ENCODE peak calls at places on chromosomes 2 and 18, in ten cellular contexts. One of them, this sample, is unnamed.

GRCh38 chr2:232645061-232645460 is 11.7 kb downstream of the EFHD1 start:
- DNase-seq in sigmoid colon: no peak
- DNase-seq in erythroblast: no peak
- DNase-seq in right lobe of liver: no peak
- DNase-seq in HepG2: no peak
- DNase-seq in GM12891: no peak
- DNase-seq in uterus: no peak
- DNase-seq in IMR-90: no peak
- DNase-seq in esophagus squamous epithelium: no peak
- DNase-seq in breast epithelium: no peak
- DNase-seq in this sample: no peak

GRCh38 chr2:160703648-160704585 is 210.3 kb upstream of the RBMS1 start:
- DNase-seq in esophagus squamous epithelium: peak
- DNase-seq in HepG2: no peak
- DNase-seq in sigmoid colon: no peak
- DNase-seq in uterus: no peak
- DNase-seq in right lobe of liver: no peak
- DNase-seq in GM12891: no peak
- DNase-seq in erythroblast: no peak
- DNase-seq in breast epithelium: no peak
- DNase-seq in IMR-90: no peak
- DNase-seq in this sample: no peak

GRCh38 chr18:13710460-13710859 is 15.9 kb downstream of the FAM210A start:
- DNase-seq in GM12891: no peak
- DNase-seq in uterus: no peak
- DNase-seq in right lobe of liver: no peak
- DNase-seq in sigmoid colon: no peak
- DNase-seq in breast epithelium: no peak
- DNase-seq in esophagus squamous epithelium: no peak
- DNase-seq in erythroblast: no peak
- DNase-seq in HepG2: no peak
- DNase-seq in IMR-90: peak
- DNase-seq in this sample: no peak

GRCh38 chr2:66987747-66988146 is 409.4 kb upstream of the ETAA1 start:
- DNase-seq in HepG2: no peak
- DNase-seq in esophagus squamous epithelium: no peak
- DNase-seq in sigmoid colon: no peak
- DNase-seq in breast epithelium: no peak
- DNase-seq in erythroblast: no peak
- DNase-seq in uterus: no peak
- DNase-seq in GM12891: no peak
- DNase-seq in IMR-90: no peak
- DNase-seq in right lobe of liver: no peak
- DNase-seq in this sample: no peak

GRCh38 chr2:234425923-234426603 is 70.8 kb downstream of the ARL4C start:
- DNase-seq in GM12891: no peak
- DNase-seq in esophagus squamous epithelium: no peak
- DNase-seq in breast epithelium: no peak
- DNase-seq in HepG2: no peak
- DNase-seq in IMR-90: no peak
- DNase-seq in sigmoid colon: no peak
- DNase-seq in right lobe of liver: no peak
- DNase-seq in uterus: no peak
- DNase-seq in erythroblast: no peak
- DNase-seq in this sample: no peak

GRCh38 chr2:207792244-207792785 is 22.6 kb upstream of the FZD5 start:
- DNase-seq in right lobe of liver: no peak
- DNase-seq in uterus: no peak
- DNase-seq in breast epithelium: no peak
- DNase-seq in erythroblast: no peak
- DNase-seq in esophagus squamous epithelium: no peak
- DNase-seq in sigmoid colon: no peak
- DNase-seq in IMR-90: peak
- DNase-seq in HepG2: peak
- DNase-seq in GM12891: no peak
- DNase-seq in this sample: no peak

GRCh38 chr2:10301946-10302478 is 692 bp upstream of the HPCAL1 start:
- DNase-seq in right lobe of liver: no peak
- DNase-seq in breast epithelium: no peak
- DNase-seq in GM12891: no peak
- DNase-seq in HepG2: peak
- DNase-seq in uterus: no peak
- DNase-seq in esophagus squamous epithelium: no peak
- DNase-seq in IMR-90: no peak
- DNase-seq in erythroblast: no peak
- DNase-seq in sigmoid colon: no peak
- DNase-seq in this sample: no peak

GRCh38 chr2:36502081-36502480 is 95.9 kb downstream of the FEZ2 start:
- DNase-seq in GM12891: no peak
- DNase-seq in IMR-90: no peak
- DNase-seq in right lobe of liver: no peak
- DNase-seq in erythroblast: no peak
- DNase-seq in sigmoid colon: no peak
- DNase-seq in esophagus squamous epithelium: no peak
- DNase-seq in breast epithelium: no peak
- DNase-seq in HepG2: peak
- DNase-seq in uterus: no peak
- DNase-seq in this sample: no peak

GRCh38 chr2:79138385-79138784 is 18.1 kb downstream of the REG1A start:
- DNase-seq in esophagus squamous epithelium: no peak
- DNase-seq in IMR-90: no peak
- DNase-seq in breast epithelium: no peak
- DNase-seq in sigmoid colon: no peak
- DNase-seq in uterus: no peak
- DNase-seq in erythroblast: no peak
- DNase-seq in HepG2: no peak
- DNase-seq in right lobe of liver: no peak
- DNase-seq in GM12891: no peak
- DNase-seq in this sample: no peak

GRCh38 chr2:36731941-36732700 is 35.6 kb downstream of the VIT start:
- DNase-seq in sigmoid colon: no peak
- DNase-seq in uterus: no peak
- DNase-seq in breast epithelium: no peak
- DNase-seq in GM12891: no peak
- DNase-seq in esophagus squamous epithelium: no peak
- DNase-seq in IMR-90: peak
- DNase-seq in right lobe of liver: no peak
- DNase-seq in HepG2: no peak
- DNase-seq in erythroblast: no peak
- DNase-seq in this sample: no peak

GRCh38 chr18:65725421-65726050 is 25.3 kb upstream of the CDH7 start:
- DNase-seq in esophagus squamous epithelium: no peak
- DNase-seq in uterus: no peak
- DNase-seq in GM12891: no peak
- DNase-seq in IMR-90: no peak
- DNase-seq in HepG2: peak
- DNase-seq in breast epithelium: no peak
- DNase-seq in sigmoid colon: no peak
- DNase-seq in erythroblast: peak
- DNase-seq in right lobe of liver: no peak
- DNase-seq in this sample: no peak

GRCh38 chr2:178315488-178315948 is 121.2 kb downstream of the OSBPL6 start:
- DNase-seq in sigmoid colon: no peak
- DNase-seq in IMR-90: no peak
- DNase-seq in breast epithelium: no peak
- DNase-seq in right lobe of liver: no peak
- DNase-seq in HepG2: no peak
- DNase-seq in uterus: no peak
- DNase-seq in esophagus squamous epithelium: no peak
- DNase-seq in GM12891: no peak
- DNase-seq in erythroblast: peak
- DNase-seq in this sample: no peak

GRCh38 chr2:105753380-105753779 is 8.7 kb downstream of the NCK2 start:
- DNase-seq in right lobe of liver: no peak
- DNase-seq in erythroblast: no peak
- DNase-seq in IMR-90: no peak
- DNase-seq in GM12891: no peak
- DNase-seq in breast epithelium: no peak
- DNase-seq in HepG2: no peak
- DNase-seq in esophagus squamous epithelium: no peak
- DNase-seq in uterus: no peak
- DNase-seq in sigmoid colon: no peak
- DNase-seq in this sample: no peak

DNA sequence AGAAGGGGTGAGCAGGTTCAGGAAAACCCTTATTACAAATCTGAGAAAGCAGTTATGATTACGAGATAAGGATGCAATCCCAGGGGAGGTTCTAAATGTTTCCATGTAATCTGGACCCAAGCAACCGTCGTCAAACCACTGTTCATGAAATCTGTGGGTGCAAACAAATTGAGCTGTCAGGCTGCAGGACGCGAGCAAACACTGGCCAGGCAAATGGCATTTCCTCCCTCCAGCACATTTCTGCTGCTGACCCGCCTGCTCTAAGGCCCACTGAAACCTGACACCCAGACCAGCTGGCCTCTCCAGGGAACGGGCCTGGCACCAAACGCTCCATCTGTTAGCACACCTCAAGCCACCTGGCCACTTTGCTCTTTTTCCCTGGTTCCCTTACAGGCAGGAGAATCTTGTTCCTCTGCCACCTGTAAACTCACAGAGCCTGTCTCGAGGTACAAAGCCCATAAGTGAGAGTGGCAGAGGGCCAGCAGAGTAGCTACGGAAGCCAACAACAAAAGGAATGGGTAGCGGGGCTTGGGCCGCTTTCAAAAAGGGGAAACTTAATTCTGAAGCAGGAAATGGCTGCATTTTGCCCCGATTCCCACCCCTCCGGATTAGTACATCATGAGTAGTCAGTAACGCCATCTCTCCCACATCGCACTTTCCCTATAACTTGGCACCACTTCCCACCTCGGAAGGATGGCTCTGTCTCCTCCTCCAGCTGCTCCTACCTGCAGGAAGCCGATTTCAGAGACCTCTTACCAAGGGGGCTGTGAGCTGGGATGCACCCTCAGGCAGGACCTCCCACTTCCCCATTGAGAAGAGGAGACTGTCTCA is 26.4 kb downstream of the CRACDL start:
- DNase-seq in IMR-90: peak
- DNase-seq in HepG2: peak
- DNase-seq in esophagus squamous epithelium: no peak
- DNase-seq in sigmoid colon: no peak
- DNase-seq in breast epithelium: peak
- DNase-seq in erythroblast: no peak
- DNase-seq in uterus: no peak
- DNase-seq in right lobe of liver: no peak
- DNase-seq in GM12891: no peak
- DNase-seq in this sample: no peak
- TF ChIP-seq POLR2A in IMR-90: no peak
- TF ChIP-seq POLR2A in HepG2: no peak
- TF ChIP-seq POLR2A in esophagus squamous epithelium: no peak
- TF ChIP-seq POLR2A in sigmoid colon: no peak
- TF ChIP-seq POLR2A in breast epithelium: no peak
- TF ChIP-seq POLR2A in erythroblast: no peak
- TF ChIP-seq POLR2A in uterus: no peak
- TF ChIP-seq POLR2A in right lobe of liver: no peak
- TF ChIP-seq POLR2A in GM12891: no peak
- TF ChIP-seq POLR2A in this sample: no peak

GRCh38 chr2:43193996-43194869 is 32.2 kb downstream of the ZFP36L2 start:
- DNase-seq in GM12891: no peak
- DNase-seq in right lobe of liver: peak
- DNase-seq in HepG2: peak
- DNase-seq in sigmoid colon: no peak
- DNase-seq in uterus: no peak
- DNase-seq in erythroblast: no peak
- DNase-seq in IMR-90: no peak
- DNase-seq in esophagus squamous epithelium: no peak
- DNase-seq in breast epithelium: no peak
- DNase-seq in this sample: no peak
- TF ChIP-seq POLR2A in GM12891: no peak
- TF ChIP-seq POLR2A in right lobe of liver: no peak
- TF ChIP-seq POLR2A in HepG2: no peak
- TF ChIP-seq POLR2A in sigmoid colon: no peak
- TF ChIP-seq POLR2A in uterus: no peak
- TF ChIP-seq POLR2A in erythroblast: no peak
- TF ChIP-seq POLR2A in IMR-90: no peak
- TF ChIP-seq POLR2A in esophagus squamous epithelium: no peak
- TF ChIP-seq POLR2A in breast epithelium: no peak
- TF ChIP-seq POLR2A in this sample: no peak

DNA sequence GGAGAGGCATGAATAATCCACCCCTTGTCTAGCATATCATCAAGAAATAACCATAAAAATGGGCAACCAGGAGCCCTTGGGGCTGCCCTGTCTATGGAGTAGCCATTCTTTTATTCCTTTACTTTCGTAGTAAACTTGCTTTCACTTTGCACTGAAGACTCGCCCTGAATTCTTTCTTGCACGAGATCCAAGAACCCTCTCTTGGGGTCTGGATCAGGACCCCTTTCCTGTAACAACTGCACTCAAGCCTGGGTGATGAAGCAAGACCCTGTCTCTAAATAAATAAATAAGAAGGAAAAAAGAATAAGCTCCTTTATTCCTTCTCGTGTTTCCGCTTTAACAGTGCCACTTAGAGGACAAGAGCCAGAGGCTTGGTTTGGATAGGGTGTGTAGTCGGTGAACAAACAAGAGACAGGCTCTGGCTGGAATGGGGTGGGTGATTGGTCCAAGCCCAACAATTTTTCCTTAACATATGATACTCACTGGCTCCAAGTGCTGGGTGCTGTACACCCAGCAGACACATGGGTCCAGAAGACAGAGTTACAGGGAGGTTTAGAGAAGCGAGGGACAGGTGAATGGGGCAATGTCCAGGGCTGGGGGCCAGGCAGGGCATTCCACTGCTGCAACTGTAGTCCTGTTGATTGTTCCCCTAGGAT is 77.6 kb downstream of the NCAPH start:
- DNase-seq in sigmoid colon: no peak
- DNase-seq in erythroblast: no peak
- DNase-seq in uterus: no peak
- DNase-seq in right lobe of liver: no peak
- DNase-seq in esophagus squamous epithelium: no peak
- DNase-seq in GM12891: no peak
- DNase-seq in IMR-90: no peak
- DNase-seq in HepG2: peak
- DNase-seq in breast epithelium: peak
- DNase-seq in this sample: no peak
- TF ChIP-seq POLR2A in sigmoid colon: no peak
- TF ChIP-seq POLR2A in erythroblast: no peak
- TF ChIP-seq POLR2A in uterus: no peak
- TF ChIP-seq POLR2A in right lobe of liver: no peak
- TF ChIP-seq POLR2A in esophagus squamous epithelium: no peak
- TF ChIP-seq POLR2A in GM12891: no peak
- TF ChIP-seq POLR2A in IMR-90: no peak
- TF ChIP-seq POLR2A in HepG2: no peak
- TF ChIP-seq POLR2A in breast epithelium: no peak
- TF ChIP-seq POLR2A in this sample: no peak

DNA sequence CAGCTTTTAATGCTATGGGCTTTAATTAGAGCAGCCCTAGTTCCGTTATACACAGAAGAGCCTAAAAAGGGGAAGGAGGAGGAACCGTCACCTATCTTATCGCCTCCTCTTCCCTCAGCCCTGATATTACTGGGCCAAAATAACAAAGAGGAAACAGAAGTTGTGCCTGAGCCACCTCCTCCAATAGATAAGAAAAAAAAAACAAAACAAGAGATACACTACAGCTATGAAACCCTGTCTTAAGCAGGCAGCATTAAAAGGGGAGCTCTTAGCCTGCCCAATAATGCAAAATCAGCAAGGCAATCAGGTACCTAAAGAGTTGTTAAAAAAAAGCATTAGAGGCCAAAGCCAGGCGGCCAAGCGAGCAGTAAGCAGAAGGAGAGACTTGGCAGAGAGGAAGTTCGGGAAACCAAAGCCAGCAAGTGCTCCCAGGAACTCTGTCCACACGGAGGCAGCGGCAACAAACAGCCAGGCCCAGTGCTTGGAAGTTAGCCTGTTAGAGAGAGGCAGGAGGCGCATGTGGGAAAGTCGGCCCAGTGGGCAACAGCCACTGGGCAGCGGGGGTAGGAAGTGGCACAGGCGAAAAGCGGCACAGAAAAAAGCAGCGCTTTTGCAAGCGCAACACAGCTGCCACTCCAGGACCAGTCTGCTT is 41.8 kb upstream of the PDK1 start:
- DNase-seq in uterus: no peak
- DNase-seq in IMR-90: no peak
- DNase-seq in breast epithelium: no peak
- DNase-seq in right lobe of liver: peak
- DNase-seq in HepG2: no peak
- DNase-seq in esophagus squamous epithelium: no peak
- DNase-seq in sigmoid colon: no peak
- DNase-seq in GM12891: no peak
- DNase-seq in erythroblast: peak
- DNase-seq in this sample: no peak
- TF ChIP-seq POLR2A in uterus: no peak
- TF ChIP-seq POLR2A in IMR-90: no peak
- TF ChIP-seq POLR2A in breast epithelium: no peak
- TF ChIP-seq POLR2A in right lobe of liver: no peak
- TF ChIP-seq POLR2A in HepG2: no peak
- TF ChIP-seq POLR2A in esophagus squamous epithelium: no peak
- TF ChIP-seq POLR2A in sigmoid colon: no peak
- TF ChIP-seq POLR2A in GM12891: no peak
- TF ChIP-seq POLR2A in erythroblast: no peak
- TF ChIP-seq POLR2A in this sample: no peak

This sample was measured in GM12892.